ENCODE peak calls at places on chromosomes 1 and 21, in nine cellular contexts. A is NCI-H345; M is pons; F is esophagus squamous epithelium; T is stimulated activated CD4-positive, alpha-beta T cell treated with anti-CD3 and anti-CD28 coated beads, Interleukin-4, amount 100 ng/mL, for 4 hours; H is NCI-H1105 treated with DMSO at 0.1 percent for 48 hours; D is stimulated activated naive CD8-positive, alpha-beta T cell treated with anti-CD3 and anti-CD28 coated beads, Interleukin-15, Interleukin-2, amounts not matched to agents 100 U/mL and 50 U/mL, for 24 hours; G is astrocyte of the hippocampus; L is midbrain. Q is an unnamed sample.

GRCh38 chr21:22468893-22469292 is 1470.7 kb downstream of the NCAM2 start:
- DNase-seq in A (no peak), M (no peak), F (no peak), T (no peak), H (no peak), D (no peak), G (no peak), L (no peak), Q (no peak)

GRCh38 chr1:78075621-78076020 is 29.9 kb downstream of the GIPC2 start:
- DNase-seq in A (no peak), M (no peak), F (no peak), T (no peak), H (no peak), D (no peak), G (no peak), L (no peak), Q (no peak)

GRCh38 chr1:16243936-16244649 is 7.1 kb upstream of the CPLANE2 start:
- DNase-seq in A (peak; percentile 71), M (peak; percentile 76), F (no peak), T (peak; percentile 65), H (peak; percentile 76), D (peak; percentile 77), G (peak; percentile 86), L (peak; percentile 81), Q (peak; percentile 83)

GRCh38 chr1:176605151-176605550 is 142.2 kb downstream of the PAPPA2 start:
- DNase-seq in A (no peak), M (no peak), F (no peak), T (no peak), H (no peak), D (no peak), G (no peak), L (no peak), Q (peak; percentile 3)

GRCh38 chr1:69510026-69510425 is 57.7 kb upstream of the LRRC7 start:
- DNase-seq in A (no peak), M (no peak), F (no peak), T (no peak), H (no peak), D (no peak), G (no peak), L (no peak), Q (no peak)

GRCh38 chr21:41705546-41706262 is 61.1 kb downstream of the RIPK4 start:
- DNase-seq in A (no peak), M (no peak), F (no peak), T (no peak), H (no peak), D (no peak), G (no peak), L (no peak), Q (no peak)

GRCh38 chr1:103371234-103371633 is 154.3 kb upstream of the RNPC3 start:
- DNase-seq in A (no peak), M (no peak), F (no peak), T (no peak), H (no peak), D (no peak), G (peak; percentile 71), L (no peak), Q (no peak)

GRCh38 chr21:31913191-31913608 is 40.4 kb downstream of the HUNK start:
- DNase-seq in A (no peak), M (no peak), F (no peak), T (no peak), H (no peak), D (no peak), G (no peak), L (no peak), Q (no peak)

GRCh38 chr1:58397187-58397820 is 149.2 kb downstream of the OMA1 start:
- DNase-seq in A (no peak), M (no peak), F (no peak), T (no peak), H (no peak), D (no peak), G (peak; percentile 55), L (no peak), Q (no peak)

Q was measured in Ammon's horn.